ENCODE peak calls at places on chromosomes 13 and 19, in eight cellular contexts. U, X, Z, H, N, O, Y and E are unnamed samples.

GRCh38 chr19:15332311-15332996 is at the start of gene BRD4:
- DNase-seq in U (no peak), X (peak; percentile 51), Z (peak; percentile 74), H (peak; percentile 74), N (peak; percentile 83), O (peak; percentile 79), Y (peak; percentile 86), E (peak; percentile 61)

GRCh38 chr19:31976775-31977536 is 368.5 kb upstream of the ZNF507 start:
- DNase-seq in U (no peak), X (no peak), Z (no peak), H (no peak), N (no peak), O (no peak), Y (no peak), E (no peak)

GRCh38 chr13:19345916-19346422 is 164.3 kb upstream of the TUBA3C start:
- DNase-seq in U (no peak), X (no peak), Z (no peak), H (no peak), N (no peak), O (no peak), Y (no peak), E (no peak)

GRCh38 chr13:102141625-102142472 is 260.0 kb downstream of the FGF14 start:
- DNase-seq in U (peak; percentile 42), X (no peak), Z (no peak), H (no peak), N (no peak), O (no peak), Y (peak; percentile 23), E (peak; percentile 41)

GRCh38 chr19:47663911-47664771 is 49.1 kb upstream of the EHD2 start:
- DNase-seq in U (peak; percentile 90), X (peak; percentile 79), Z (peak; percentile 75), H (peak; percentile 56), N (peak; percentile 73), O (peak; percentile 69), Y (peak; percentile 12), E (peak; percentile 95)

GRCh38 chr13:67574320-67575233 is 344.4 kb upstream of the PCDH9 start:
- DNase-seq in U (peak; percentile 52), X (no peak), Z (no peak), H (no peak), N (no peak), O (no peak), Y (peak; percentile 15), E (peak; percentile 87)

GRCh38 chr19:42436006-42436405 is 6.7 kb downstream of the CXCL17 start:
- DNase-seq in U (no peak), X (no peak), Z (no peak), H (no peak), N (no peak), O (no peak), Y (no peak), E (no peak)

GRCh38 chr19:3977242-3978143 is 6.6 kb upstream of the DAPK3 start:
- DNase-seq in U (no peak), X (no peak), Z (peak; percentile 25), H (peak; percentile 24), N (no peak), O (no peak), Y (no peak), E (no peak)

GRCh38 chr13:41470187-41470586 is 12.8 kb downstream of the RGCC start:
- DNase-seq in U (no peak), X (no peak), Z (no peak), H (no peak), N (no peak), O (no peak), Y (no peak), E (no peak)

GRCh38 chr13:94968040-94968756 is 255.9 kb upstream of the SOX21 start:
- DNase-seq in U (peak; percentile 6), X (no peak), Z (no peak), H (no peak), N (no peak), O (no peak), Y (peak; percentile 71), E (peak; percentile 8)

GRCh38 chr13:30832845-30833332 is 73.2 kb upstream of the MEDAG start:
- DNase-seq in U (peak; percentile 83), X (peak; percentile 95), Z (peak; percentile 51), H (peak; percentile 82), N (peak; percentile 77), O (peak; percentile 94), Y (peak; percentile 75), E (peak; percentile 89)

GRCh38 chr19:9075064-9075964 is 11.5 kb upstream of the OR1M1 start:
- DNase-seq in U (peak; percentile 96), X (peak; percentile 73), Z (peak; percentile 54), H (peak; percentile 80), N (peak; percentile 54), O (peak; percentile 50), Y (peak; percentile 37), E (peak; percentile 98)

GRCh38 chr13:88068975-88069374 is 397.8 kb downstream of the SLITRK5 start:
- DNase-seq in U (no peak), X (no peak), Z (no peak), H (no peak), N (no peak), O (no peak), Y (peak; percentile 2), E (peak; percentile 25)

GRCh38 chr19:57719424-57719823 is 8.0 kb downstream of the ZNF671 start:
- DNase-seq in U (no peak), X (no peak), Z (no peak), H (no peak), N (no peak), O (no peak), Y (no peak), E (no peak)

GRCh38 chr13:112693831-112694497 is 4.1 kb downstream of the ATP11A start:
- DNase-seq in U (peak; percentile 79), X (no peak), Z (no peak), H (no peak), N (peak; percentile 70), O (no peak), Y (no peak), E (peak; percentile 87)

GRCh38 chr19:8158411-8159074 is 9.2 kb upstream of the FBN3 start:
- DNase-seq in U (peak; percentile 54), X (peak; percentile 68), Z (no peak), H (peak; percentile 62), N (peak; percentile 49), O (peak; percentile 23), Y (peak; percentile 89), E (peak; percentile 49)

GRCh38 chr19:39497850-39498261 is 891 bp upstream of the DLL3 start:
- DNase-seq in U (no peak), X (no peak), Z (no peak), H (no peak), N (no peak), O (peak; percentile 49), Y (peak; percentile 77), E (peak; percentile 30)

GRCh38 chr13:88586263-88586662 is 915.1 kb downstream of the SLITRK5 start:
- DNase-seq in U (peak; percentile 40), X (no peak), Z (no peak), H (no peak), N (no peak), O (no peak), Y (no peak), E (peak; percentile 30)

GRCh38 chr19:43623889-43624670 is 4.7 kb upstream of the ZNF428 start:
- DNase-seq in U (no peak), X (no peak), Z (no peak), H (no peak), N (no peak), O (no peak), Y (no peak), E (no peak)

GRCh38 chr19:57566396-57567256 is 7.0 kb upstream of the ZNF550 start:
- DNase-seq in U (peak; percentile 3), X (no peak), Z (no peak), H (no peak), N (no peak), O (no peak), Y (peak; percentile 25), E (peak; percentile 57)

DNA sequence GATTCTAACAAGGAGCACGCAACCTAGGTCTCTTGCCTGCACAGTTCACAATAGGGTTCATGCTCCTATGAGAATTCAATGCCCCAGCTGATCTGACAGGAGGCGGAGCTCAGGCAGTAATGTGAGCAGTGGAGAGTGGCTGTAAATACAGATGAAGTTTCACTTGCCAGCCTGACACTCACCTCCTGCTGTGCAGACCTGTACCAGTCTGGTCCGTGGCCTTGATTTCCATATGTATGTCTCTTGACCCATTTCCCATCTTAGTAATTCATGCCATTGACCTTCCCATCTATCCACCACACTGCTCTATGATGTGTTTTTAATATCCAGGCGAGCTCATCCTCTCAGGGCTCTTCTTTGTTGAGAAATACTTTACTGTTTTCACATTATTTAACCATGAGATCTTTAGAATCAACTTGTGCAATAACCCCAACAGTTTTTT is 95.2 kb downstream of the LRCH1 start:
- DNase-seq in U (peak; percentile 20), X (no peak), Z (no peak), H (peak; percentile 28), N (no peak), O (peak; percentile 64), Y (peak; percentile 56), E (peak; percentile 34)
- TF ChIP-seq CTCF in U (no peak), X (no peak), Z (no peak), H (no peak), N (no peak), O (no peak), Y (no peak), E (no peak)

DNA sequence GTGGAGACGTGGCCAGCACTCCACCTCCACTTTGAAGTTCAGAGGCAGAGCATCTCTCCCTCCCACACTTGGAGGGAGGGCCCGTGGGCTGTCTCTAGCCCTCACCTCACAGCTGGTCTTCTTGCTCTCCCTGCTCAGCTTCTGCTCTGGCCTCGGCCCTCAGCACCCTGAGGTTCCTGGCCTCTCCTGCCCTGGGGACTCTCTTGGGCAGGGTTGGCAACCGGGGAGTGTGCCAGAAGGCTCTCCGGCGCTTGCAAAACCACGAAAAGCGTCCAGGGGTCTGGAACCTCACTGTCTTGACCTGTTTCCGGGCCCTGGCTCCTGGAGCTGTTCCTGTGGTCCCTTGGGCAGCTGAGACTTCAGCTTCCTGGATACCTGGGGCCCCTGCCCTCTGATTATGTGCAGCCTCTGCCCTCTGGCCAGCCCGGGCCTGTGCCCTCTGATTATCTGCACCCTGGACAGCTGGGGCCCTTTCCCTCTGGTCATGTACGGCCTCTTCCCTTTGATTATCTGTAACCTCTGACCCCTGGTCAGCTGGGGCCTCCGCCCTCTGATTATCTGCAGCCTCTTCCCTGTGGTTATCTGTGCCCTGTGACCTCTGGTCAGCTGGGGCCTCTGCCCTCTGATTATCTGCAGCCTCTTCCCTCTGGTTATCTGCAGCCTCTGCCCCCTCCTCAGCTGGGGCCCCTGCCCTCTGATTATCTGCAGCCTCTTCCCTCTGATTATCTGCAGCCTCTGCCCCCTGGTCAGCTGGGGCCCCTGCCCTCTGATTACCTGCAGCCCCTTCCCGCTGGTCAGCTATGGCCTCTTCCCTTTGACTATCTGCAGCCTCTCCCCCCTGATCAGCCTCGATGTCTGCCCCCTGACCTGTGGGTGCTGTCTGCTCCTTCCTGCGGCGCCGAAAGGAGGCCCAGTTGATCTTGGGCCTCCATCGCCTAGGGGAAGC is 2.0 kb downstream of the CCDC8 start:
- DNase-seq in U (no peak), X (no peak), Z (no peak), H (no peak), N (peak; percentile 24), O (no peak), Y (no peak), E (no peak)
- H3K4me3 ChIP-seq in U (peak overlapping the region; percentile 55), X (peak overlapping the region; percentile 31), Z (peak overlapping the region; percentile 57), H (peak overlapping the region; percentile 66), N (peak overlapping the region; percentile 60), O (peak overlapping the region; percentile 30), Y (peak overlapping the region; percentile 76), E (peak overlapping the region; percentile 76)

GRCh38 chr13:34942732-34943674 is 933 bp downstream of the NBEA start:
- DNase-seq in U (no peak), X (peak; percentile 44), Z (peak; percentile 18), H (peak; percentile 43), N (peak; percentile 58), O (peak; percentile 37), Y (peak; percentile 56), E (no peak)
- TF ChIP-seq CTCF in U (no peak), X (no peak), Z (no peak), H (no peak), N (no peak), O (no peak), Y (no peak), E (no peak)

GRCh38 chr13:37598572-37598971 is at the start of gene POSTN:
- DNase-seq in U (no peak), X (no peak), Z (no peak), H (no peak), N (no peak), O (no peak), Y (peak; percentile 9), E (no peak)
- H3K4me3 ChIP-seq in U (no peak within 1 kb of the TSS), X (no peak within 1 kb of the TSS), Z (no peak within 1 kb of the TSS), H (no peak within 1 kb of the TSS), N (peak within 1 kb of the TSS; percentile 18), O (peak within 1 kb of the TSS; percentile 4), Y (no peak within 1 kb of the TSS), E (no peak within 1 kb of the TSS)